ENCODE peak calls at places on chromosomes 4 and X, in four cellular contexts. B is tibial nerve, S is psoas muscle, W is sigmoid colon. E is an unnamed sample.

GRCh38 chrX:13048265-13048664 is 3.8 kb upstream of the FAM9C start:
- DNase-seq in S (no peak), W (no peak), B (no peak), E (no peak)

GRCh38 chrX:13120017-13120416 is 75.6 kb upstream of the FAM9C start:
- DNase-seq in W (no peak), S (no peak), B (no peak), E (no peak)

GRCh38 chr4:65943076-65943475 is 272.8 kb upstream of the EPHA5 start:
- DNase-seq in S (no peak), W (no peak), B (no peak), E (no peak)

GRCh38 chr4:80393970-80394250 is 58.4 kb downstream of the CFAP299 start:
- DNase-seq in B (no peak), S (no peak), W (no peak), E (no peak)

GRCh38 chrX:110315541-110315940 is 2.3 kb downstream of the AMMECR1 start:
- DNase-seq in S (no peak), B (no peak), W (no peak), E (no peak)

GRCh38 chrX:22383988-22384387 is 111.3 kb downstream of the CBLL2 start:
- DNase-seq in W (no peak), S (no peak), B (no peak), E (no peak)

GRCh38 chr4:186137193-186137792 is 32.8 kb downstream of the FAM149A start:
- DNase-seq in W (no peak), S (no peak), B (no peak), E (no peak)

GRCh38 chrX:47991263-47992092 is 12.3 kb downstream of the ZNF182 start:
- DNase-seq in W (no peak), B (no peak), S (no peak), E (no peak)

GRCh38 chr4:147360301-147360700 is 120.6 kb upstream of the EDNRA start:
- DNase-seq in W (no peak), B (no peak), S (no peak), E (no peak)

GRCh38 chr4:123398803-123399637 is 2.4 kb downstream of the SPRY1 start:
- DNase-seq in B (peak; percentile 36), S (peak; percentile 51), W (peak; percentile 81), E (peak; percentile 78)

GRCh38 chrX:13440166-13440565 is 120.3 kb upstream of the ATXN3L start:
- DNase-seq in W (no peak), B (no peak), S (no peak), E (no peak)

GRCh38 chr4:74364649-74365491 is at the start of gene EREG:
- DNase-seq in W (peak; percentile 65), B (no peak), S (peak; percentile 14), E (no peak)

GRCh38 chrX:109714340-109714958 is 18.6 kb downstream of the ACSL4 start:
- DNase-seq in S (no peak), W (no peak), B (no peak), E (no peak)

GRCh38 chrX:2931155-2931554 is 2.0 kb upstream of the ARSD start:
- DNase-seq in W (no peak), B (no peak), S (no peak), E (no peak)

GRCh38 chr4:183499389-183499788 is 5.5 kb upstream of the ING2 start:
- DNase-seq in B (no peak), S (no peak), W (no peak), E (no peak)

GRCh38 chrX:87578978-87579377 is 61.4 kb downstream of the KLHL4 start:
- DNase-seq in S (no peak), B (no peak), W (no peak), E (no peak)

GRCh38 chrX:24684048-24684447 is 9.7 kb upstream of the POLA1 start:
- DNase-seq in W (no peak), B (no peak), S (no peak), E (no peak)

GRCh38 chr4:87805971-87806370 is 6.6 kb downstream of the IBSP start:
- DNase-seq in W (no peak), B (no peak), S (no peak), E (no peak)

GRCh38 chr4:151228196-151229119 is 48.5 kb upstream of the PRSS48 start:
- DNase-seq in W (no peak), B (no peak), S (no peak), E (no peak)

DNA sequence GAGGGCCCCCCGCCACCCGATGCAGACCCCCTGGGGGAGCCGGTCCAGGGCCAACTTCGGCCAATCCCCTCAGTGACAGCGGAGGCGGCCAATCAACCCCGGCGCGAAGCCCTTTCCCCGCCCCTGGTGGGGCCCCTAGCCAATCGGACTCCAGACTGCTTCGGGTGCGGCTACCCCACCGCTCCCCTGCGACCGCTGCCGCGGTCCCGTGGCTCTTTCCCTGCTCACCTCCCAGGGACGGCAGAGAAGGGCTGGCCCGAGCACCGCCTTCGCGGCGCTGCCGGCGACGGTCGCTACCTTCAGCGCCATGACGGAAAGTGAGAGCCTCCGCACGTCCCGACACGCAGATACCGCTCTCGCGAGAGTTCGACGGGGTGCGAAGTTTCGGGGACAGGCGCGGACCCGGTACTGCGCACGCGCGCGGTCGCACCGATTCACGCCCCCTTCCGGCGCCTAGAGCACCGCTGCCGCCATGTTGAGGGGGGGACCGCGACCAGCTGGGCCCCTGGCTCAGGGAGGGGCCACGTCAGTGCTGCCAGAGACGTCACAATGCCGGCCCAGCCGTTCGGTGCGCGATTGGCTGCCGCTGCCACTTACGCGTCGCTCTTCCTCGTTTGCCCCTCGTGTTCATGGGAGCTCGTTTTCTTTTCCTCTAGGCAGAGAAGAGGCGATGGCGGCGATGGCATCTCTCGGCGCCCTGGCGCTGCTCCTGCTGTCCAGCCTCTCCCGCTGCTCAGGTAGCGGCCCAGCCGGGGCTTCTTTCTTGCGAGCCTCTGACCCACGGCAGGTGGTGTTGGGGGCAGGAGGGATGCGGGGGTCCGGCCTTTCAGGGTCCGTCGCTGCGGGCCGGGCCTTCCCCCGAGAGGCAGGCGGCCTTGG is at the start of the genes IDH3G and SSR4:
- DNase-seq in B (peak; percentile 85), W (peak; percentile 97), S (peak; percentile 93), E (peak; percentile 95)
- TF ChIP-seq CTCF in B (no peak), W (no peak), S (peak; percentile 25), E (no peak)

DNA sequence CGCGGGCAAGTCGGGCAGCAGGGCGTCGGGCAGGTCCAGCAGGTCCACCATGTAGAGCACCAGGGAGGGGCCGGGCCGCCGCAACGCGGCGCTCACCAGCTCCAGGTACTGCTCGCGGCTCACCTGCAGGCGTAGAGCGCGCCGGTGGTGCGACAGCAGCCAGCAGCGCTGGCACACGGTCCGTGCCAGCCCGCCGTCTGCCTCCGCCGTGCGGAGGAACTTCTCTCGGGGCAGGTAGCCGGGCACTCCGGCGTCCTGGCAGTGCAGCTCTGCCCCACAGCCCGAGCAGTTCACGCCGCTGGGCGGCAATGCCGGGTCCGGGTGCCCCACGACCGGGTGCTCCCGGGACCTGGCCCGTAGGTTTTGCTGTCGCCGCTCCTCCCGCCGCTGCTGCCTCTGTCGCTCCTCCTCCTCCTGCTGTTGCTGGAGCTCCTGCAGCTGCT is 507 bp downstream of the NOA1 start:
- DNase-seq in S (no peak), B (no peak), W (peak; percentile 71), E (peak; percentile 76)
- H3K27ac ChIP-seq in S (peak overlapping the region; percentile 88), B (peak overlapping the region; percentile 89), W (peak overlapping the region; percentile 93), E (peak overlapping the region; percentile 93)

GRCh38 chr4:2062808-2063524 is 3.8 kb downstream of the NAT8L start:
- DNase-seq in B (no peak), S (no peak), W (no peak), E (no peak)
- H3K4me3 ChIP-seq in B (no peak overlapping the region), S (no peak overlapping the region), W (no peak overlapping the region), E (no peak overlapping the region)

GRCh38 chrX:40735318-40736169 is at the start of gene MED14:
- DNase-seq in B (peak; percentile 71), W (peak; percentile 92), S (peak; percentile 91), E (peak; percentile 89)
- TF ChIP-seq CTCF in B (peak; percentile 39), W (peak; percentile 7), S (peak; percentile 52), E (peak; percentile 44)

GRCh38 chr4:184756399-184756798 is 22.5 kb upstream of the CENPU start:
- DNase-seq in W (peak; percentile 73), B (no peak), S (no peak), E (no peak)

GRCh38 chr4:184757810-184758209 is 23.9 kb upstream of the CENPU start:
- DNase-seq in S (no peak), B (no peak), W (no peak), E (no peak)

GRCh38 chr4:184751585-184751956 is 17.7 kb upstream of the CENPU start:
- DNase-seq in W (no peak), S (no peak), B (no peak), E (no peak)

GRCh38 chr4:184752496-184753275 is 18.8 kb upstream of the CENPU start:
- DNase-seq in S (no peak), W (no peak), B (no peak), E (no peak)

DNA sequence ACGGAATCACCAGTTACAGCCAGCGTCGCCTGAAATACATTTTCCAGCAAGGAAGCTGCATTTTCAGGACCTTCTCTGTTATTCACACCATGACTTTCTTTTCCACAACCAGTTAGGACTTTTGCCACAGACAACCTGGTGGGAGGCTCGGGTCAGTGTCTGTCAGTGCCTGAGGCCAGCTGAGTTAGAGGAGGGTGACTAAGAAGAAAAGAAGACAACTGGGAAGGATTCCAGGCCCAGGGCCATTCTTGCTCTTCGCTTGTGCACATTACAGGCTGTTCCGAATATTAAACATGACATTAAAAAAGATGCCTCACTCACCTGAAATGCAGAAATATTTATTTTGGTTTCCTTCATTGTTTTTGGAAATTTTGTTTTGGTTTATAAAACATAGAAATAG is 21.4 kb upstream of the CENPU start:
- DNase-seq in W (no peak), B (no peak), S (peak; percentile 62), E (no peak)
- H3K27ac ChIP-seq in W (peak overlapping the region; percentile 44), B (no peak overlapping the region), S (peak overlapping the region; percentile 80), E (no peak overlapping the region)

GRCh38 chr4:139734201-139734874 is 68.7 kb downstream of the MGST2 start:
- DNase-seq in W (peak; percentile 79), B (no peak), S (no peak), E (no peak)
- H3K4me3 ChIP-seq in W (peak overlapping the region; percentile 50), B (peak overlapping the region; percentile 74), S (peak overlapping the region; percentile 68), E (peak overlapping the region; percentile 74)

GRCh38 chr4:135672202-135672601 is 1470.6 kb upstream of the PABPC4L start:
- DNase-seq in W (no peak), S (no peak), B (no peak), E (no peak)

GRCh38 chr4:135670548-135670947 is 1469.0 kb upstream of the PABPC4L start:
- DNase-seq in S (no peak), B (no peak), W (no peak), E (no peak)
- TF ChIP-seq CTCF in S (no peak), B (no peak), W (no peak), E (no peak)

GRCh38 chr4:153467897-153468262 is 1.7 kb downstream of the TMEM131L start:
- DNase-seq in S (no peak), B (no peak), W (no peak), E (no peak)
- H3K27ac ChIP-seq in S (peak overlapping the region; percentile 98), B (peak overlapping the region; percentile 82), W (peak overlapping the region; percentile 87), E (peak overlapping the region; percentile 91)

DNA sequence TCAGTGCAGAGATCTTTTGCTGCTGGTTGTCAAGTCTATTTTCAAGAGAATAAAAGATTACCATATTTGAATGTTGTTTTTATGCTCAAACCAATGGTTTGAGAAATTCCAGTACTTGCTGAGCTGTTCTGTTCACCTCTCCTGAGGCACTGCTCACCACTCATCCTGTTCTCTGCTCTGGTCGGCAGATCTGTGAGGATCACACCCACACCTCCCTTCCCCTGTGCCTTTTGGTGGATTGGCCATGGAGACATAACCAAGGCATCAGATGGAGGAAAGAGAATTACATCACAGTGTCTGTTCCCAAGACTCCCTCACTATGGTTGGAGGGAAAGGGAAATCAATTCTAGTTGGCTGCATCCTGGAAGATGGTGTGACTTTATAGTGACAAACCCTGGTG is 391.6 kb downstream of the ARHGAP24 start:
- DNase-seq in S (no peak), W (no peak), B (no peak), E (no peak)
- H3K4me3 ChIP-seq in S (no peak overlapping the region), W (no peak overlapping the region), B (no peak overlapping the region), E (peak overlapping the region; percentile 55)